ENCODE peak calls at places on chromosomes 2 and 18, in six cellular contexts. A is IMR-90, H is mesenchymal stem cell, P is neuronal stem cell, L is trophoblast cell, C is H1. T is an unnamed sample.

GRCh38 chr18:79944126-79944731 is 7.2 kb downstream of the SLC66A2 start:
- DNase-seq in C (no peak), L (peak), P (no peak), A (no peak), H (no peak), T (peak)

GRCh38 chr2:17643031-17643615 is 102.6 kb downstream of the VSNL1 start:
- DNase-seq in A (peak), C (peak), H (peak), L (peak), P (no peak), T (no peak)

GRCh38 chr2:201669865-201670264 is 26.6 kb upstream of the TMEM237 start:
- DNase-seq in L (no peak), H (no peak), P (no peak), C (no peak), A (no peak), T (no peak)

GRCh38 chr2:201769664-201770373 is 10.9 kb downstream of the ALS2 start:
- DNase-seq in C (no peak), P (no peak), L (no peak), H (no peak), A (no peak), T (no peak)

GRCh38 chr2:239085201-239085992 is 237.5 kb downstream of the TWIST2 start:
- DNase-seq in A (no peak), H (no peak), C (no peak), P (no peak), L (no peak), T (no peak)

GRCh38 chr2:77831068-77831467 is 308.9 kb upstream of the LRRTM4 start:
- DNase-seq in A (no peak), C (no peak), L (no peak), H (no peak), P (no peak), T (no peak)

GRCh38 chr2:160406591-160407392 is 86.8 kb downstream of the RBMS1 start:
- DNase-seq in C (peak), H (peak), L (peak), A (peak), P (no peak), T (no peak)

GRCh38 chr2:232327089-232328037 is 51.2 kb upstream of the ALPP start:
- DNase-seq in H (peak), C (peak), P (peak), A (peak), L (peak), T (peak)

GRCh38 chr2:13654416-13654815 is 937.7 kb downstream of the TRIB2 start:
- DNase-seq in C (no peak), A (no peak), P (no peak), H (no peak), L (no peak), T (no peak)

GRCh38 chr2:170446078-170446477 is 268.1 kb downstream of the MYO3B start:
- DNase-seq in H (peak), A (no peak), P (no peak), C (no peak), L (peak), T (no peak)

GRCh38 chr18:36692331-36692730 is 136.5 kb downstream of the TPGS2 start:
- DNase-seq in C (no peak), P (no peak), L (no peak), H (no peak), A (peak), T (no peak)

GRCh38 chr18:79934311-79935097 is 16.9 kb downstream of the SLC66A2 start:
- DNase-seq in A (no peak), P (no peak), L (no peak), C (peak), H (peak), T (peak)

GRCh38 chr2:172701250-172701649 is 34.4 kb upstream of the RAPGEF4 start:
- DNase-seq in P (no peak), C (no peak), L (no peak), A (peak), H (peak), T (no peak)

GRCh38 chr18:74489631-74490030 is 6.5 kb upstream of the CNDP2 start:
- DNase-seq in H (peak), P (no peak), C (no peak), L (peak), A (peak), T (no peak)

GRCh38 chr2:83972123-83972522 is 487.0 kb downstream of the SUCLG1 start:
- DNase-seq in C (no peak), L (peak), P (no peak), H (no peak), A (no peak), T (no peak)

GRCh38 chr2:23283653-23284052 is 101.3 kb upstream of the KLHL29 start:
- DNase-seq in C (no peak), P (no peak), H (peak), A (peak), L (peak), T (no peak)

GRCh38 chr18:59249186-59249774 is 24.0 kb downstream of the RAX start:
- DNase-seq in L (peak), C (peak), H (peak), A (peak), P (no peak), T (peak)

GRCh38 chr2:23524261-23524706 is 139.3 kb downstream of the KLHL29 start:
- DNase-seq in H (peak), C (no peak), P (no peak), A (peak), L (no peak), T (no peak)

GRCh38 chr18:22183647-22184161 is 14.3 kb downstream of the GATA6 start:
- DNase-seq in A (no peak), L (peak), C (no peak), P (no peak), H (no peak), T (no peak)

GRCh38 chr18:4285525-4285924 is 169.6 kb downstream of the DLGAP1 start:
- DNase-seq in A (no peak), C (no peak), P (no peak), H (no peak), L (no peak), T (no peak)

GRCh38 chr2:140580799-140581198 is 1550.0 kb downstream of the LRP1B start:
- DNase-seq in L (no peak), A (no peak), H (peak), C (no peak), P (no peak), T (no peak)
- H3K18ac ChIP-seq in L (no peak), A (no peak), H (no peak), C (no peak), P (no peak), T (no peak)

GRCh38 chr2:67570626-67571025 is 173.5 kb downstream of the ETAA1 start:
- DNase-seq in A (no peak), H (no peak), L (no peak), P (no peak), C (no peak), T (no peak)

GRCh38 chr2:67576991-67577390 is 179.9 kb downstream of the ETAA1 start:
- DNase-seq in L (no peak), H (no peak), C (no peak), P (no peak), A (no peak), T (no peak)

GRCh38 chr2:67571785-67572718 is 174.9 kb downstream of the ETAA1 start:
- DNase-seq in L (no peak), P (no peak), H (peak), C (no peak), A (peak), T (no peak)

GRCh38 chr2:67572721-67573485 is 175.8 kb downstream of the ETAA1 start:
- DNase-seq in C (no peak), H (no peak), P (no peak), A (peak), L (no peak), T (no peak)

DNA sequence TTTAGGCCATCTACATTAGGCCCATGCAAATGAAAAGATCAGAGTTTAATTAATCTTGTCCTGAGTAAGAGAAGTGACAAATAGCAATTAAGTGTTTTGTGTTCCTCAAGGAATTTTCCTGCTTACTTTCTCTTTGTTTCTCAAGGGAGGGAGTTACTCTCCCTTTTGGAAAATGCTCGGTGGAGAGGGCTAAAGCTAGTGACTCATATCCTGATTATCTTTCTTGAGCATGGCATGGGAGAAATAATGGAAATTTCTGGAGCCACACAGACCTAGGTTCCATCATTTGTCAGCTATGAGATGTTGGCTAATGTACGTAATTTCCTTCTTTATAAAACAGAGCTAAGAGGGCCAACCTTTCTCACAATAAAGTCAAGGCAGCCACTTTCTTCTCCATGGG is 177.1 kb downstream of the ETAA1 start:
- DNase-seq in L (no peak), C (no peak), P (no peak), H (peak), A (peak), T (no peak)
- H2AFZ ChIP-seq in L (no peak), C (peak), P (no peak), H (no peak), A (no peak), T (no peak)

DNA sequence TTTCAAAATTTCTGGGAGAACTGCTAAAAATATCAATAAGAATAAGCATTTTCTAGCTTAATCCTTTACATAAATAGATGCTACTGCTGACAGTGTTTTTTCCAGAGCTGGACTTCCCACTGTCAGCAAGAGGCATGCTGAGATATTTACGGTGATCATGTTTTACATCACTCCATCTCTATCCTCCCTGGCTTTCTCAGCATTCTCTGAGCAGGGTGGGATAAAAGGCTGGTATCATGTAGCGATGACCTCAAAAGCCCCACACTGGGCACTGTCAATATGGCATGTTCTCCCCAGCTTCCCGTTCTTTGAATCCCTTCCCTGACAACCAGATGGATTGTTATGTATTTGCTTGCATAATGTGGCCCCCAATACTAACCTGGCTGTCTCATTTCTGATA is 83.2 kb upstream of the EPHA4 start:
- DNase-seq in L (no peak), C (no peak), P (no peak), H (no peak), A (no peak), T (no peak)
- H3K18ac ChIP-seq in L (no peak), C (no peak), P (no peak), H (no peak), A (no peak), T (no peak)

GRCh38 chr18:46917808-46918600 is 602 bp downstream of the KATNAL2 start:
- DNase-seq in H (peak), P (no peak), A (peak), C (peak), L (no peak), T (peak)
- H2AFZ ChIP-seq in H (peak), P (peak), A (peak), C (no peak), L (peak), T (no peak)

GRCh38 chr18:24296273-24296672 is 101.4 kb downstream of the OSBPL1A start:
- DNase-seq in P (no peak), C (no peak), H (no peak), A (peak), L (no peak), T (no peak)

GRCh38 chr18:24293254-24293653 is 104.4 kb downstream of the OSBPL1A start:
- DNase-seq in C (peak), P (no peak), L (peak), H (no peak), A (no peak), T (peak)
- H3K18ac ChIP-seq in C (peak), P (peak), L (no peak), H (no peak), A (no peak), T (no peak)

DNA sequence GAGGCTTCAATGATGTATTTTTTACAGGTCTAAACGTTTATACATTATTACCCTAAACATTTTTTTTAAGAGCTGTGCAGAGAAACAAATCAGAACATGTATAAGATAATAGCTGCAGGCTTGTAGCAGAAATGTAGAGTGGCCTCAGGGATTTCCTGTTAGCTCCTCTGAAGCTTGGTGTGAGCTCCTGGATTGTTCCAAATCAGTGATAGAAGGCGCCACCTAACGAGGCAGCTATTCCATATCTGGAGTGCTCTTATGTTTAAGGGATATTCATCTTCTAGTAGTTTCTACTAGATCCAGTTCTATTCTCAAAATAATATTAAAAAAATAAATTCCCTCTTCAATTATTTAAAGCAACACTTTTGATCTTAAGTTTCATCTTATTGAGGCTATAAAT is 93.1 kb downstream of the LRP1B start:
- DNase-seq in C (no peak), H (peak), P (no peak), A (no peak), L (no peak), T (no peak)
- H2AFZ ChIP-seq in C (peak), H (no peak), P (peak), A (no peak), L (no peak), T (no peak)

DNA sequence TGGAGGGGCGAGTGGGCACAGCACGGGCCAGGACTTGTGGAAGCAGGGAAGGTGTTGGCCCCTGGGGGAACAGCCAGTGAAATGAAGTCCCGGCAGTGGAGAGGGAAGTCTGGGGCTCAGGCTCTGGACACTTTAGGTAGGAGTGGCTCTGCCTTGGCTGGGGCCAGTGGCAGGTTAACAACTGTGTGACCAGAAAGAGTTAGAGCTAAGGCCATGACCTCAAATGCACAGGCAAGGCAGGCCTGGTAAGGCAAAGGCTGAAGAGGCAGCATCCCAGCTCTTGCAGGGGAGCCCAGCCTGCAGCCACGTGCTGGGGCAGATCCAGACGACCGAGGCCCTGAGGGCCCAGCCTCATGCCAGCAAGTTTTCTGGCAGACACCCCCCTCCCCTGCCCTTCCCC is 21.5 kb downstream of the PCARE start:
- DNase-seq in C (no peak), P (no peak), A (no peak), H (no peak), L (no peak), T (no peak)
- H3K18ac ChIP-seq in C (no peak), P (no peak), A (no peak), H (no peak), L (no peak), T (no peak)

GRCh38 chr18:28831908-28832307 is 655.0 kb upstream of the CDH2 start:
- DNase-seq in H (no peak), P (no peak), A (no peak), C (no peak), L (no peak), T (no peak)
- H2AFZ ChIP-seq in H (no peak), P (no peak), A (no peak), C (no peak), L (no peak), T (no peak)

GRCh38 chr2:110215566-110216158 is 3.3 kb upstream of the MTLN start:
- DNase-seq in P (no peak), H (no peak), C (no peak), A (no peak), L (peak), T (no peak)

GRCh38 chr2:110216199-110216598 is 3.9 kb upstream of the MTLN start:
- DNase-seq in P (no peak), H (no peak), A (no peak), L (no peak), C (no peak), T (no peak)

GRCh38 chr2:110216803-110217202 is 4.5 kb upstream of the MTLN start:
- DNase-seq in L (no peak), A (no peak), C (no peak), H (no peak), P (no peak), T (no peak)

GRCh38 chr2:110211938-110212858 is at the start of gene MTLN:
- DNase-seq in P (peak), H (peak), L (peak), A (peak), C (peak), T (peak)
- H3K18ac ChIP-seq in P (peak), H (peak), L (peak), A (peak), C (peak), T (peak)